ENCODE peak calls at places on chromosome 12, in seven cellular contexts. I is cardiac muscle cell, G is retinal pigment epithelial cell, W is astrocyte of the spinal cord, K is stomach, A is IMR-90, E is lower leg skin. F is an unnamed sample.

GRCh38 chr12:129005416-129005815 is 152.1 kb downstream of the GLT1D1 start:
- DNase-seq in E (no peak), W (no peak), K (no peak), A (no peak), G (no peak), I (no peak), F (no peak)

GRCh38 chr12:60847281-60847680 is 1251.5 kb downstream of the SLC16A7 start:
- DNase-seq in E (no peak), A (no peak), W (no peak), G (no peak), I (no peak), K (no peak), F (no peak)

GRCh38 chr12:123094349-123095073 is 56.4 kb downstream of the PITPNM2 start:
- DNase-seq in E (peak), A (peak), I (no peak), G (no peak), W (peak), K (peak), F (peak)

GRCh38 chr12:106035421-106035820 is 103.3 kb downstream of the NUAK1 start:
- DNase-seq in E (no peak), I (no peak), A (no peak), G (no peak), K (no peak), W (no peak), F (no peak)

GRCh38 chr12:112480931-112481330 is 62.2 kb downstream of the PTPN11 start:
- DNase-seq in G (no peak), A (no peak), W (no peak), K (no peak), I (no peak), E (no peak), F (no peak)

GRCh38 chr12:124191024-124191359 is 103.9 kb upstream of the RFLNA start:
- DNase-seq in I (no peak), A (no peak), W (no peak), E (no peak), G (no peak), K (no peak), F (no peak)

GRCh38 chr12:88111074-88111652 is 30.7 kb downstream of the CEP290 start:
- DNase-seq in K (no peak), G (no peak), I (peak), A (peak), E (no peak), W (peak), F (peak)

GRCh38 chr12:71780207-71780822 is 25.7 kb downstream of the RAB21 start:
- DNase-seq in G (no peak), I (peak), K (peak), E (no peak), W (peak), A (peak), F (peak)

GRCh38 chr12:123063535-123063934 is 83.1 kb downstream of the ARL6IP4 start:
- DNase-seq in G (no peak), K (no peak), A (peak), E (no peak), W (no peak), I (peak), F (no peak)

GRCh38 chr12:108231109-108231905 is 102.2 kb downstream of the WSCD2 start:
- DNase-seq in K (no peak), I (no peak), E (no peak), W (no peak), G (no peak), A (no peak), F (no peak)

GRCh38 chr12:8032242-8033152 is at the start of gene FOXJ2:
- DNase-seq in W (peak), G (no peak), I (peak), E (peak), A (peak), K (peak), F (peak)
- TF ChIP-seq CTCF in W (peak), G (no peak), I (no peak), E (no peak), A (no peak), K (no peak), F (peak)

GRCh38 chr12:14111230-14111865 is 129.9 kb upstream of the GRIN2B start:
- DNase-seq in G (no peak), K (no peak), A (no peak), I (peak), W (no peak), E (no peak), F (no peak)
- TF ChIP-seq CTCF in G (no peak), K (no peak), A (no peak), I (no peak), W (no peak), E (no peak), F (no peak)

DNA sequence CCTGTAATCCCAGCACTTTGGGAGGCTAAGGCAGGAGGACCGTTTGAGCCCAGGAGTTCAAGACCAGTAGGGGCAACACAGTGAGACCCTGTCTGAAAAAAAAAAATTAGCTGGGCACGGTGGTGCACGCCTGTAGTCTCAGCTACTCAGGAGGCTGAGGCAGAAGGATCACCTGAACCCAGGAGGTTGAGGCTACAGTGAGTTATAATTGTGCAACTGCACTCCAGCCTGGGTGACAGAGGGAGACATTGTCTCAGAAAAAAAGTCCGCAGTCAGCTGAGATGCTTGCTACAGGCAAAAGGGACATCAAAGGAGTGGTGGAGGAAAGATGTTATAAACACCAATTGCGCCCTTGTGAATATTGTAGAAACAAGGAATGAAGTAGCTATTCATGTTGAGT is 77.8 kb downstream of the NDUFA12 start:
- DNase-seq in E (no peak), W (no peak), A (no peak), G (no peak), I (no peak), K (no peak), F (no peak)
- TF ChIP-seq CTCF in E (no peak), W (no peak), A (no peak), G (no peak), I (no peak), K (no peak), F (no peak)

GRCh38 chr12:50222275-50222783 is 55.2 kb upstream of the CERS5 start:
- DNase-seq in W (peak), G (no peak), I (peak), E (peak), A (peak), K (peak), F (peak)
- TF ChIP-seq CTCF in W (peak), G (peak), I (peak), E (no peak), A (peak), K (no peak), F (peak)

DNA sequence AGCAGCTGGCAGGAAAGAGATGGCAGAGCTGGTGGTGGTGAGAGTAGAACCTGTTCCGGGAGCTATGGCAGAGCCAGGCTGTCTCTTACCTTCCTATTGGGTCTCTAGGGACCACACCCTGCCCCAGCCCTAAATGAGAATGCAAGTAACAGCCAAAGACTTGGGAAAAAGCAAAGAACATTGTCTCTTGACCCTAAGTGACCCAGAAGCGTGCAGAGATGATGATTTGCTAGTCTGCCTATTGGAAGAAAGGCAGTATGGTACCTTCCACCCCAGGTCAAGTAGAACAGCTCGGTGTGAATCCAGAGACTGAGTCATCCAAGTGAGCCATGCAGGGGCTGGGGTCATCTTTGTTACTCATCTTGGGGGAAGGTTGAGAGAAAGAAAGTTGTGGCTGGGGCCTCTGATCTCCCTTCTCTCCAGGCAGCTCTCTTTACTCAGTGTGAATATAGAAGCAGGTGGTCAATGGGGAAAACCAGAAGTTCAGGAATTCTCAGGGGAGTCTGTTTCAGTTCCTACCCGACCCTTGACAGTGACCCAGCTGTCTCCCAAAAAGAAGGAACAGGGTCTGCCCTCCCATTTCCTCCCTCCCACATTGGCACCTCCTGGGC is 1.7 kb downstream of the BLOC1S1 start:
- DNase-seq in I (no peak), A (peak), G (no peak), E (no peak), W (peak), K (no peak), F (peak)
- TF ChIP-seq CTCF in I (no peak), A (no peak), G (no peak), E (no peak), W (no peak), K (no peak), F (no peak)

GRCh38 chr12:84875241-84875640 is 37.4 kb downstream of the SLC6A15 start:
- DNase-seq in I (no peak), W (no peak), G (peak), A (no peak), K (no peak), E (no peak), F (no peak)

GRCh38 chr12:84874125-84874824 is 38.3 kb downstream of the SLC6A15 start:
- DNase-seq in I (peak), W (peak), K (no peak), A (peak), E (no peak), G (peak), F (peak)

GRCh38 chr12:84877340-84877739 is 35.3 kb downstream of the SLC6A15 start:
- DNase-seq in K (no peak), G (no peak), E (no peak), A (no peak), I (no peak), W (no peak), F (no peak)

DNA sequence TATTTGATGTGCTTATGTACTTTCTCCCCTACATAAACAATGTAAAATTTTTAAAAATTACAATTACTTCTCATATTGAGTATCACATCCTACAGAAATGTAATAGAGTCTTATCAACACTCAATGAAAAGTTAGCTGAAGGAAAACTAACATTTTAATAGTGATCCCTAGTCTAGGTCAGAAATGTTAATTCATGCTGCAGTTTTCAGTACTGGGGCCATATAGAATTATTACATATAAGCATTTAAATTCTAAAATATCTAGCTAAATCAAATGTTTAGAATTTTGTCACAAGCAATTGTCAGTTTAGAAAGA is 37.8 kb downstream of the SLC6A15 start:
- DNase-seq in W (no peak), G (no peak), I (no peak), K (no peak), A (no peak), E (no peak), F (no peak)
- TF ChIP-seq CTCF in W (no peak), G (no peak), I (no peak), K (no peak), A (no peak), E (no peak), F (peak)

GRCh38 chr12:130460611-130461478 is 123.2 kb downstream of the PIWIL1 start:
- DNase-seq in A (no peak), G (no peak), W (no peak), K (no peak), E (no peak), I (no peak), F (no peak)
- TF ChIP-seq CTCF in A (no peak), G (no peak), W (no peak), K (no peak), E (no peak), I (no peak), F (no peak)

GRCh38 chr12:6615802-6616201 is 8.6 kb upstream of the CHD4 start:
- DNase-seq in G (no peak), K (no peak), I (no peak), E (no peak), A (no peak), W (no peak), F (no peak)

GRCh38 chr12:6614513-6615177 is 7.5 kb upstream of the CHD4 start:
- DNase-seq in I (no peak), E (no peak), W (peak), G (no peak), K (no peak), A (no peak), F (peak)

GRCh38 chr12:6620885-6621274 is 13.7 kb upstream of the CHD4 start:
- DNase-seq in W (no peak), I (no peak), K (no peak), E (no peak), G (no peak), A (no peak), F (no peak)

GRCh38 chr12:6618483-6618882 is 11.3 kb upstream of the CHD4 start:
- DNase-seq in K (no peak), E (no peak), W (no peak), I (no peak), A (no peak), G (no peak), F (no peak)

GRCh38 chr12:6620137-6620884 is 13.1 kb upstream of the CHD4 start:
- DNase-seq in K (no peak), E (no peak), A (no peak), W (peak), I (peak), G (no peak), F (no peak)
- TF ChIP-seq CTCF in K (no peak), E (no peak), A (peak), W (peak), I (peak), G (peak), F (peak)

F was measured in HFFc6.